ENCODE peak calls at places on chromosomes 12 and 14, in six cellular contexts. N is HCT116, K is prostate gland, V is gastrocnemius medialis, S is stomach, R is breast epithelium. L is an unnamed sample.

GRCh38 chr12:88946377-88946997 is 366.2 kb upstream of the KITLG start:
- DNase-seq in N (peak), K (no peak), V (peak), S (no peak), R (no peak), L (no peak)

GRCh38 chr12:2642896-2643425 is 151.8 kb upstream of the FKBP4 start:
- DNase-seq in N (no peak), K (no peak), V (no peak), S (no peak), R (no peak), L (no peak)

GRCh38 chr14:61877050-61877390 is 114.8 kb downstream of the SNAPC1 start:
- DNase-seq in N (no peak), K (no peak), V (no peak), S (no peak), R (no peak), L (no peak)

GRCh38 chr12:3920378-3921141 is 47.4 kb upstream of the PARP11 start:
- DNase-seq in N (no peak), K (no peak), V (no peak), S (no peak), R (no peak), L (no peak)

GRCh38 chr14:23881292-23881691 is 72.3 kb upstream of the DHRS4 start:
- DNase-seq in N (no peak), K (no peak), V (no peak), S (no peak), R (no peak), L (no peak)

GRCh38 chr14:89270439-89271227 is 146.4 kb downstream of the FOXN3 start:
- DNase-seq in N (no peak), K (no peak), V (no peak), S (peak), R (no peak), L (no peak)

GRCh38 chr14:96384053-96384452 is 7.9 kb upstream of the AK7 start:
- DNase-seq in N (no peak), K (no peak), V (no peak), S (no peak), R (no peak), L (no peak)

GRCh38 chr12:120944645-120945217 is 33.6 kb upstream of the HNF1A start:
- DNase-seq in N (no peak), K (no peak), V (no peak), S (peak), R (no peak), L (peak)

GRCh38 chr14:101111620-101112290 is 208.2 kb upstream of the RTL1 start:
- DNase-seq in N (no peak), K (no peak), V (no peak), S (peak), R (peak), L (peak)

GRCh38 chr12:131699434-131699833 is 11.5 kb upstream of the SFSWAP start:
- DNase-seq in N (no peak), K (no peak), V (no peak), S (no peak), R (no peak), L (no peak)

GRCh38 chr14:31543969-31544799 is 17.0 kb upstream of the NUBPL start:
- DNase-seq in N (peak), K (no peak), V (no peak), S (no peak), R (no peak), L (no peak)

GRCh38 chr12:79686171-79686570 is 4.6 kb downstream of the PAWR start:
- DNase-seq in N (no peak), K (no peak), V (no peak), S (no peak), R (no peak), L (no peak)

GRCh38 chr12:57750561-57751431 is 1.3 kb downstream of the CDK4 start:
- DNase-seq in N (no peak), K (no peak), V (no peak), S (no peak), R (no peak), L (no peak)

GRCh38 chr12:57753938-57754337 is 965 bp upstream of the MARCHF9 start:
- DNase-seq in N (no peak), K (no peak), V (no peak), S (no peak), R (no peak), L (no peak)

GRCh38 chr12:57751432-57751787 is 700 bp downstream of the CDK4 start:
- DNase-seq in N (no peak), K (no peak), V (no peak), S (no peak), R (no peak), L (no peak)

GRCh38 chr12:57752668-57753000 is 524 bp upstream of the CDK4 start:
- DNase-seq in N (no peak), K (no peak), V (no peak), S (no peak), R (no peak), L (no peak)

GRCh38 chr12:57751788-57752667 is at the start of gene CDK4:
- DNase-seq in N (peak), K (peak), V (peak), S (peak), R (peak), L (peak)
- TF ChIP-seq POLR2A in N (peak), K (peak), V (peak), S (peak), R (peak), L (no peak)

DNA sequence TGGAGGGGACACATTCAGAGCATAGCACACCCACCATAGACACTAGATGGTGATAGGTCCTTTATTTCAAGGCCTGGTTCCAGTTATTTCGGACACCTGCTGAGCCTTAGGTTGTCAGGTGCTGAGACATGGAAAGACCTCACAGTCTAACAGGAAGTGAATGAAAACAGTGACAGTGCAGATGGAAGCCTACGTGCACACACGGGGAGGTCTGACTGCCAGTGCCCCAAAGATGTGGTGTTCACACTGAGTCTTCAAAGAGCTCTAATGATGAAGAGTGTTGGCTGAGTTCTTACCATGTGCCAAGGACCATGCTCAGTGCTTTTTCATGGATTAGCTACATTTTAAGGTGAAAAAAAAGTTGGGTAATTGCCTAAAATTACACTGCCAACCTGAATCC is 46.6 kb downstream of the CKB start:
- DNase-seq in N (no peak), K (no peak), V (no peak), S (no peak), R (no peak), L (no peak)
- TF ChIP-seq POLR2A in N (no peak), K (no peak), V (no peak), S (no peak), R (no peak), L (no peak)

GRCh38 chr14:91229743-91230200 is 14.7 kb downstream of the GPR68 start:
- DNase-seq in N (no peak), K (no peak), V (no peak), S (no peak), R (no peak), L (no peak)
- TF ChIP-seq POLR2A in N (no peak), K (no peak), V (no peak), S (no peak), R (no peak), L (no peak)

DNA sequence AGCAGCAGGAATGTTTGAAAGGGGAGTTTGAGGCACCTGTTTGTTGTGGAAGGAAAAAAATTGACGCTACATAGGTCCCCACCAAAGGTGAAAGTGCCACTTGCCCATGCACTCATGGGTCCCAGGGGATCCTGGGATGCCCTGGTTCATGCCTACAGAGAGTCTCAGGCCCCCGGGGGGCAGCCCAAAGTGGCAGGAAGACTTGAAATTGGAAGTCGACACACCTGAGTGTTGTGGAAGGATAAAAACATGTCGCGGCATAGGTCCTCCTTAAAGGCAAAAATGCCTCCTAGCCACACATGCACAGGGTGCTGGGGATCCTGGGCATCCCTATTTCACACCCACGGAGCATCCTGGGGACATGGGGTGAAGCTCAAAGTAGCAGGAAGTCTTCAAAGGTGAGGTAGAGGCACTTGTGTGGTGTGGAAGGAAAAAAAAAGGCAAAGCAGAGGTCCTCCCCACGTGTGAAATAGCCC is 576.1 kb downstream of the ALG10 start:
- DNase-seq in N (no peak), K (no peak), V (no peak), S (no peak), R (no peak), L (no peak)
- TF ChIP-seq POLR2A in N (no peak), K (no peak), V (no peak), S (no peak), R (no peak), L (no peak)

GRCh38 chr12:6965026-6965661 is 5.3 kb downstream of the PHB2 start:
- DNase-seq in N (peak), K (peak), V (peak), S (peak), R (peak), L (peak)
- TF ChIP-seq POLR2A in N (peak), K (peak), V (no peak), S (no peak), R (no peak), L (no peak)

DNA sequence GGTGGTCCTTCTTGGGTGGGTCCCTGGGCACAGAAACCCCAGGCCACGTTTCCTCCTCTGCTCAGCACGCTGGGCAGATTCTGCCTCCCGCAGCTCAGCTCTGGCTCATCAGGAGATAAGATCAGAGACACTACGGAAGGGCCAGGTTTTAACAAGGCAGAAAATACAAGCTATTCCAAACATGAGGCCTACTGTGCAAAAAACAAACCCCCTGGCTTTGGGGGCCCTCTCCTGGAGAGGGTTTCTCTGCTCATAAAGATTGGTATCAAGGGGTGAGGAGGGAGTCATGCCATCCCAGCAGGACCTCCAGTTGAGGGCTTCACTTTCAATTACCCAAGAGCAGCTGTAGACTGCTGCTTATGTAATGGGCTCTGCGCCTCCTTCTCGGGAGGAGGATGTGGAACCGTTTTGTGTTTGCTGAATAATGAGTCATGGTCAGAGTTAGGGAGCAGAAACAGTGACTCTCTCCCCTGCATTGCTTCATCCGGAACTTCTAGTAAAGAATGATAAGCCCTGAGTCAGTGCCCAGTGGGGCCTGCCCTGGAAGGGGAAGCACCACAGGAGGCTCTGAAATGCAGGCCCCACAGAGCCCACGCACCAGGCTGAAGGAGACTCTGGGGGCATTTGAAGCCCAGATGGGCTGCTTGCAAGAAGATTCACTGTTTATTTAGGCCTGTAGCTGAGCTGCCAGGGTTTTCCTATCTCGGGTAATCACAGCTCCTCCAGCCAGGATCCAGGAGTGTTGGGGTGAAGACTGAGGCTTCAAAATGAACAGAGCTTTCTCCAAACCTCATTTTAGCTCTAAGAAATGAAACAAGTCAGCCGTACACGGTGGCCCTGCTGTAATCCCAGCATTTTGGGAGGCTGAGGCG is 79.3 kb downstream of the SSPN start:
- DNase-seq in N (peak), K (peak), V (peak), S (peak), R (peak), L (peak)
- TF ChIP-seq POLR2A in N (no peak), K (no peak), V (peak), S (no peak), R (no peak), L (no peak)

DNA sequence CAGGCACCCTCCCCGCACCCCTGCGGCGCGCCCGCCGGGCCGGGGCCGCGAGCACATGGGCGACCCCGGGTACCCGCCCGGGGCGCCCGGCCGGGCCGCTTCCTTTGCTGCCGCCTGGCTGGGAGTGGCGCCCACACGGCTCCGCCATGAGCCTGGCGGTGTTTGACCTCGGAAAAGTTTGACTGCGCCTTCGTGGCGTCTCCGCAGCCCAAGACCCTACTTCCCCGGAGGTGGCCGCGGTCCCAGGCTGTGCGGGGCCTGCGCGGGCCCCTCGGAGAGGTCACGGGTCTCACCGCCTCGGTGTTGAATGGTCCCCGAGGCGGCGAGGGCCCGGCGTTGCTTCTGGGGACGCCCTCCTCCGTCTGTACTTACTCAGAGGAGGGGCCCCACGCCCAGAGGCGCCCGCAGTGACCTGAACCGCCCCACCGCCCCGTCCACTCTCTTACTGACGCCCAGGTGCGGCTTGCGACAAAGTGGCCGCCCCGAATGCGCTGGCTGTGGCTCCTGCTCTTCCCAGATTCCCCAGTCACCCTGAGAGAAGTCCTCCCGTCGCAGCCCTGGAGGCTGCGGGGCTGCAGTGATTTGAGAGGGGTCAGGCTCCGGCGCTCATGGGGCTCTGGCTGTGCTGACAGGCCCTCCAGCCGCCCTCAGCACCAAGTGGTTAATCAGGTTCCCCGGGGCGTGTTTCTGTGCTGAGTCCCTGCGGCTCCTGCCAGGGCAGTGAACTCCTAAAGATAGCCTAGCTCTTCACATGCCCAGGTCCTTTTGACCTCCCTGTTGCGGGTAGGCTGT is 5.8 kb downstream of the KMT5A start:
- DNase-seq in N (no peak), K (peak), V (peak), S (peak), R (no peak), L (peak)
- TF ChIP-seq POLR2A in N (no peak), K (peak), V (peak), S (no peak), R (no peak), L (no peak)

GRCh38 chr12:109458086-109458485 is 19.0 kb downstream of the KCTD10 start:
- DNase-seq in N (no peak), K (no peak), V (no peak), S (no peak), R (no peak), L (no peak)
- TF ChIP-seq POLR2A in N (no peak), K (no peak), V (no peak), S (no peak), R (no peak), L (no peak)

L was measured in testis.